ENCODE peak calls at places on chromosomes 6 and 20, in five cellular contexts. G, E, T, D and Z are unnamed samples.

GRCh38 chr6:43912598-43913387 is 142.8 kb downstream of the VEGFA start:
- DNase-seq in E (no peak), T (no peak), D (no peak), G (no peak), Z (no peak)

GRCh38 chr20:36549628-36549941 is 8.3 kb downstream of the MYL9 start:
- DNase-seq in E (no peak), G (no peak), D (no peak), T (no peak), Z (no peak)

GRCh38 chr20:62400541-62400940 is 6.5 kb downstream of the CABLES2 start:
- DNase-seq in T (no peak), G (no peak), E (no peak), D (no peak), Z (no peak)

GRCh38 chr6:108651287-108651686 is 90.6 kb downstream of the FOXO3 start:
- DNase-seq in E (no peak), T (peak; percentile 63), D (no peak), G (no peak), Z (no peak)

GRCh38 chr6:83221886-83222479 is 28.8 kb downstream of the RWDD2A start:
- DNase-seq in D (peak; percentile 49), E (peak; percentile 44), T (peak; percentile 58), G (peak; percentile 44), Z (peak; percentile 50)

GRCh38 chr6:19873031-19873430 is 35.9 kb downstream of the ID4 start:
- DNase-seq in G (no peak), E (no peak), T (peak; percentile 8), D (peak; percentile 14), Z (no peak)

GRCh38 chr20:38935967-38936407 is 9.8 kb downstream of the FAM83D start:
- DNase-seq in E (peak; percentile 59), D (no peak), G (no peak), T (no peak), Z (peak; percentile 15)

GRCh38 chr6:106547053-106547414 is 82.3 kb downstream of the RTN4IP1 start:
- DNase-seq in D (no peak), E (peak; percentile 82), T (no peak), G (no peak), Z (no peak)

GRCh38 chr6:119303164-119303887 is 46.2 kb downstream of the MAN1A1 start:
- DNase-seq in G (no peak), T (no peak), D (no peak), E (peak; percentile 47), Z (no peak)

GRCh38 chr20:61699184-61700066 is 366.3 kb downstream of the TAF4 start:
- DNase-seq in G (no peak), E (no peak), T (no peak), D (no peak), Z (no peak)

GRCh38 chr6:161412795-161413194 is 138.9 kb upstream of the AGPAT4 start:
- DNase-seq in D (no peak), T (no peak), E (no peak), G (no peak), Z (no peak)

GRCh38 chr6:17632929-17633328 is 32.8 kb downstream of the FAM8A1 start:
- DNase-seq in T (no peak), D (no peak), G (no peak), E (no peak), Z (no peak)

GRCh38 chr6:150876598-150876997 is 11.1 kb downstream of the MTHFD1L start:
- DNase-seq in G (no peak), E (no peak), T (peak; percentile 36), D (no peak), Z (no peak)

GRCh38 chr20:49567421-49568256 is at the start of gene PTGIS:
- DNase-seq in G (no peak), D (peak; percentile 35), T (peak; percentile 84), E (no peak), Z (no peak)

GRCh38 chr20:1618954-1619550 is 757 bp downstream of the SIRPB1 start:
- DNase-seq in T (no peak), G (no peak), E (no peak), D (no peak), Z (no peak)

GRCh38 chr6:153301602-153302001 is 170.5 kb upstream of the RGS17 start:
- DNase-seq in E (no peak), T (no peak), D (no peak), G (no peak), Z (peak; percentile 10)

GRCh38 chr6:160992323-160993314 is 1.1 kb downstream of the MAP3K4 start:
- DNase-seq in E (peak; percentile 65), T (peak; percentile 84), G (peak; percentile 63), D (peak; percentile 63), Z (peak; percentile 70)

GRCh38 chr6:28104392-28105250 is 19.8 kb upstream of the ZSCAN16 start:
- DNase-seq in E (peak; percentile 87), G (peak; percentile 87), D (peak; percentile 80), T (peak; percentile 90), Z (peak; percentile 79)

GRCh38 chr6:154386848-154387717 is 30.5 kb upstream of the IPCEF1 start:
- DNase-seq in E (peak; percentile 85), D (peak; percentile 81), G (peak; percentile 75), T (peak; percentile 79), Z (peak; percentile 83)

GRCh38 chr20:1062334-1063015 is 55.9 kb upstream of the PSMF1 start:
- DNase-seq in D (no peak), T (no peak), E (no peak), G (no peak), Z (no peak)

GRCh38 chr6:6851059-6851658 is 256.6 kb upstream of the RREB1 start:
- DNase-seq in E (peak; percentile 97), T (peak; percentile 98), G (peak; percentile 86), D (peak; percentile 82), Z (peak; percentile 63)

GRCh38 chr6:95017922-95018321 is 559.4 kb upstream of the MANEA start:
- DNase-seq in T (no peak), G (no peak), D (no peak), E (no peak), Z (no peak)

GRCh38 chr6:90294614-90294988 is 2.0 kb downstream of the BACH2 start:
- DNase-seq in D (no peak), G (no peak), T (peak; percentile 15), E (no peak), Z (no peak)

GRCh38 chr20:52859156-52859887 is 112.8 kb upstream of the TSHZ2 start:
- DNase-seq in G (peak; percentile 16), E (peak; percentile 69), D (peak; percentile 11), T (peak; percentile 79), Z (peak; percentile 30)

GRCh38 chr6:90008189-90008907 is 114.1 kb downstream of the GJA10 start:
- DNase-seq in T (no peak), D (no peak), E (no peak), G (no peak), Z (no peak)

GRCh38 chr20:13183005-13183404 is 38.1 kb upstream of the ISM1 start:
- DNase-seq in D (no peak), E (peak; percentile 4), T (no peak), G (no peak), Z (peak; percentile 78)